ENCODE peak calls at places on chromosomes 3 and 15, in six cellular contexts. G, M, Y, C, U and S are unnamed samples.
A peak's percentile ranks its signal among the peaks of the same experiment; 100 is the strongest.

GRCh38 chr3:47583320-47584075 is 4.8 kb upstream of the CSPG5 start:
- DNase-seq in U (no peak), C (no peak), M (no peak), Y (no peak), G (no peak), S (no peak)

GRCh38 chr3:141326626-141327025 is 41.7 kb upstream of the ZBTB38 start:
- DNase-seq in Y (no peak), G (no peak), C (no peak), M (no peak), U (no peak), S (no peak)

GRCh38 chr15:33852570-33852969 is 115.7 kb upstream of the CHRM5 start:
- DNase-seq in G (peak; percentile 11), U (peak; percentile 58), M (peak; percentile 53), C (peak; percentile 15), Y (no peak), S (no peak)

GRCh38 chr15:51842852-51843737 is 13.6 kb downstream of the TMOD3 start:
- DNase-seq in U (peak; percentile 40), G (no peak), M (no peak), Y (no peak), C (peak; percentile 16), S (no peak)

GRCh38 chr3:179304605-179305004 is 18.2 kb upstream of the ZNF639 start:
- DNase-seq in C (no peak), U (no peak), Y (no peak), G (no peak), M (no peak), S (no peak)

GRCh38 chr3:41450416-41451231 is 251.3 kb downstream of the CTNNB1 start:
- DNase-seq in M (no peak), U (no peak), C (no peak), Y (no peak), G (no peak), S (no peak)

GRCh38 chr15:25481208-25481862 is 42.5 kb upstream of the UBE3A start:
- DNase-seq in Y (no peak), M (no peak), U (no peak), G (no peak), C (no peak), S (peak; percentile 24)

GRCh38 chr3:69420781-69421520 is 35.1 kb upstream of the FRMD4B start:
- DNase-seq in G (no peak), C (no peak), M (no peak), Y (no peak), U (no peak), S (no peak)

GRCh38 chr3:181716916-181717315 is 5.2 kb downstream of the SOX2 start:
- DNase-seq in Y (no peak), G (no peak), C (no peak), U (no peak), M (no peak), S (no peak)

GRCh38 chr3:152879130-152879789 is 44.3 kb downstream of the P2RY1 start:
- DNase-seq in U (no peak), Y (no peak), M (no peak), G (no peak), C (no peak), S (no peak)

GRCh38 chr15:101500865-101501551 is 11.5 kb upstream of the PCSK6 start:
- DNase-seq in C (no peak), G (no peak), M (no peak), U (peak; percentile 8), Y (no peak), S (no peak)

GRCh38 chr3:187999821-188000220 is 154.1 kb upstream of the LPP start:
- DNase-seq in U (no peak), G (no peak), C (no peak), M (no peak), Y (no peak), S (no peak)

GRCh38 chr15:90201150-90201943 is at the start of gene SEMA4B:
- DNase-seq in C (no peak), Y (peak; percentile 34), U (peak; percentile 40), M (no peak), G (peak; percentile 67), S (no peak)

GRCh38 chr15:81197688-81198281 is 1.1 kb downstream of the IL16 start:
- DNase-seq in Y (no peak), U (no peak), C (no peak), G (no peak), M (no peak), S (no peak)

GRCh38 chr15:29821416-29822099 is 710 bp downstream of the TJP1 start:
- DNase-seq in U (peak; percentile 89), Y (no peak), M (no peak), G (peak; percentile 60), C (peak; percentile 72), S (peak; percentile 22)

GRCh38 chr3:25107918-25108617 is 320.0 kb upstream of the RARB start:
- DNase-seq in C (no peak), M (no peak), U (no peak), G (no peak), Y (no peak), S (no peak)

GRCh38 chr15:101382544-101382943 is 87.5 kb upstream of the SNRPA1 start:
- DNase-seq in C (no peak), M (no peak), U (no peak), Y (no peak), G (no peak), S (no peak)

GRCh38 chr3:102529452-102529851 is 94.6 kb downstream of the ZPLD1 start:
- DNase-seq in M (no peak), C (peak; percentile 38), U (peak; percentile 58), Y (no peak), G (no peak), S (no peak)

GRCh38 chr3:128804817-128805166 is 74.6 kb upstream of the ACAD9 start:
- DNase-seq in U (no peak), M (no peak), C (peak; percentile 60), G (no peak), Y (no peak), S (no peak)

GRCh38 chr3:106635271-106635670 is 742.0 kb upstream of the CCDC54 start:
- DNase-seq in G (peak; percentile 14), U (peak; percentile 83), Y (no peak), C (peak; percentile 22), M (peak; percentile 64), S (no peak)

GRCh38 chr15:51768018-51768417 is 16.6 kb downstream of the TMOD2 start:
- DNase-seq in M (no peak), U (no peak), Y (no peak), C (no peak), G (no peak), S (no peak)

GRCh38 chr3:14491396-14492190 is 48.5 kb downstream of the GRIP2 start:
- DNase-seq in Y (no peak), C (no peak), M (no peak), U (no peak), G (no peak), S (no peak)

GRCh38 chr3:42080452-42080872 is 10.7 kb upstream of the TRAK1 start:
- DNase-seq in G (peak; percentile 38), M (no peak), U (peak; percentile 62), C (peak; percentile 27), Y (no peak), S (no peak)

GRCh38 chr3:174869448-174869847 is 10.3 kb downstream of the NAALADL2 start:
- DNase-seq in C (no peak), U (peak; percentile 39), Y (no peak), M (no peak), G (no peak), S (no peak)

GRCh38 chr15:33104276-33104675 is 90.2 kb downstream of the FMN1 start:
- DNase-seq in C (peak; percentile 36), G (no peak), Y (no peak), M (peak; percentile 72), U (peak; percentile 88), S (no peak)

GRCh38 chr3:127684871-127685707 is 12.3 kb downstream of the ABTB1 start:
- DNase-seq in Y (no peak), C (no peak), U (no peak), M (no peak), G (no peak), S (no peak)

GRCh38 chr15:52252781-52253180 is 42.8 kb downstream of the MYO5C start:
- DNase-seq in C (peak; percentile 82), U (peak; percentile 95), Y (no peak), G (peak; percentile 74), M (peak; percentile 83), S (no peak)

GRCh38 chr3:175988401-175988800 is 1129.3 kb downstream of the NAALADL2 start:
- DNase-seq in M (no peak), U (no peak), C (no peak), G (no peak), Y (no peak), S (no peak)

GRCh38 chr3:96961576-96961975 is 147.2 kb downstream of the EPHA6 start:
- DNase-seq in G (no peak), Y (no peak), C (no peak), M (no peak), U (no peak), S (no peak)

GRCh38 chr3:159711560-159712333 is 276.9 kb upstream of the IL12A start:
- DNase-seq in Y (no peak), U (peak; percentile 96), M (peak; percentile 73), C (peak; percentile 18), G (peak; percentile 77), S (no peak)

GRCh38 chr15:90063733-90064247 is 38.5 kb downstream of the IDH2 start:
- DNase-seq in M (no peak), U (no peak), C (no peak), Y (no peak), G (no peak), S (no peak)

GRCh38 chr15:78715439-78715838 is 74.4 kb upstream of the CHRNB4 start:
- DNase-seq in C (no peak), M (no peak), Y (no peak), G (no peak), U (no peak), S (no peak)

GRCh38 chr3:42667523-42668402 is 14.3 kb downstream of the ZBTB47 start:
- DNase-seq in U (no peak), M (no peak), Y (no peak), C (no peak), G (no peak), S (no peak)

GRCh38 chr3:175670572-175670971 is 811.4 kb downstream of the NAALADL2 start:
- DNase-seq in C (no peak), G (no peak), M (no peak), Y (no peak), U (no peak), S (no peak)

GRCh38 chr3:55128201-55128870 is 200.5 kb upstream of the LRTM1 start:
- DNase-seq in G (peak; percentile 37), Y (no peak), U (peak; percentile 59), C (peak; percentile 0), M (no peak), S (no peak)